ENCODE peak calls at places on chromosome 4, in five cellular contexts. One of them, this sample, is unnamed.

GRCh38 chr4:89988268-89988667 is 93.6 kb downstream of the MMRN1 start:
- DNase-seq in tibial nerve: no peak
- DNase-seq in endothelial cell: no peak
- DNase-seq in suprapubic skin: no peak
- DNase-seq in fibroblast of the aortic adventitia: no peak
- DNase-seq in this sample: no peak

GRCh38 chr4:21470531-21470930 is 478.0 kb downstream of the KCNIP4 start:
- DNase-seq in tibial nerve: no peak
- DNase-seq in endothelial cell: no peak
- DNase-seq in suprapubic skin: no peak
- DNase-seq in fibroblast of the aortic adventitia: peak; percentile 5
- DNase-seq in this sample: no peak

GRCh38 chr4:71236226-71236625 is 102.6 kb upstream of the SLC4A4 start:
- DNase-seq in tibial nerve: no peak
- DNase-seq in endothelial cell: no peak
- DNase-seq in suprapubic skin: no peak
- DNase-seq in fibroblast of the aortic adventitia: no peak
- DNase-seq in this sample: no peak

GRCh38 chr4:703336-704197 is 2.1 kb upstream of the PCGF3 start:
- DNase-seq in tibial nerve: no peak
- DNase-seq in endothelial cell: no peak
- DNase-seq in suprapubic skin: no peak
- DNase-seq in fibroblast of the aortic adventitia: no peak
- DNase-seq in this sample: no peak

GRCh38 chr4:163415668-163416067 is 57.9 kb downstream of the TKTL2 start:
- DNase-seq in tibial nerve: no peak
- DNase-seq in endothelial cell: no peak
- DNase-seq in suprapubic skin: no peak
- DNase-seq in fibroblast of the aortic adventitia: no peak
- DNase-seq in this sample: no peak

GRCh38 chr4:186845137-186845842 is 121.6 kb upstream of the FAT1 start:
- DNase-seq in tibial nerve: no peak
- DNase-seq in endothelial cell: no peak
- DNase-seq in suprapubic skin: no peak
- DNase-seq in fibroblast of the aortic adventitia: peak; percentile 80
- DNase-seq in this sample: no peak

GRCh38 chr4:106340774-106341173 is 24.4 kb downstream of the AIMP1 start:
- DNase-seq in tibial nerve: no peak
- DNase-seq in endothelial cell: no peak
- DNase-seq in suprapubic skin: no peak
- DNase-seq in fibroblast of the aortic adventitia: no peak
- DNase-seq in this sample: no peak

GRCh38 chr4:64539234-64539849 is 130.1 kb upstream of the TECRL start:
- DNase-seq in tibial nerve: no peak
- DNase-seq in endothelial cell: peak; percentile 64
- DNase-seq in suprapubic skin: no peak
- DNase-seq in fibroblast of the aortic adventitia: peak; percentile 58
- DNase-seq in this sample: no peak

GRCh38 chr4:3867403-3868100 is 101.4 kb downstream of the ADRA2C start:
- DNase-seq in tibial nerve: no peak
- DNase-seq in endothelial cell: no peak
- DNase-seq in suprapubic skin: no peak
- DNase-seq in fibroblast of the aortic adventitia: no peak
- DNase-seq in this sample: no peak

GRCh38 chr4:92359481-92359880 is 55.7 kb downstream of the GRID2 start:
- DNase-seq in tibial nerve: no peak
- DNase-seq in endothelial cell: no peak
- DNase-seq in suprapubic skin: no peak
- DNase-seq in fibroblast of the aortic adventitia: no peak
- DNase-seq in this sample: no peak

DNA sequence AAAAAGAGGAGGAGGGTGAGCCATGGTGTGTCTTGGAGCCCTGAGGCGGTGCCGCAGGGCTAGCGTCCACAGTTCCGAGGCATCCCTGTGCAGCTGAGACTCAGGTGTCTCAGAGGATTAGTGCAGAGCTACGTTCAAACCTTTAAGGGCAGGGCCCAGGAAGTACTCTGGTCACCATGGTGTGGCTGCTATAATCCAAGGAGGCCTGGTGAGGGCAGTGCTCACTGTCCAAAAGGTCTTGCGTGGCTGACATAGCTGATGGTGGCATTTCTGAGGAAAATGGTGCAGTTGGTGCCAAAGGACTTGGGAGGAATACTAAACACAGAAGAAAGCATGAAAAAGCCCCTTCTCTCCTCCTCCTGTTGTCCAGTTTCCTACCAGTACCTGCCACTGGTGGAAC is 146.9 kb downstream of the DCHS2 start:
- DNase-seq in tibial nerve: no peak
- DNase-seq in endothelial cell: no peak
- DNase-seq in suprapubic skin: no peak
- DNase-seq in fibroblast of the aortic adventitia: no peak
- DNase-seq in this sample: no peak
- TF ChIP-seq CTCF in tibial nerve: no peak
- TF ChIP-seq CTCF in endothelial cell: no peak
- TF ChIP-seq CTCF in suprapubic skin: no peak
- TF ChIP-seq CTCF in fibroblast of the aortic adventitia: no peak
- TF ChIP-seq CTCF in this sample: no peak

GRCh38 chr4:140014284-140014683 is 139.7 kb downstream of the MAML3 start:
- DNase-seq in tibial nerve: no peak
- DNase-seq in endothelial cell: no peak
- DNase-seq in suprapubic skin: no peak
- DNase-seq in fibroblast of the aortic adventitia: no peak
- DNase-seq in this sample: no peak

GRCh38 chr4:140013088-140013487 is 140.9 kb downstream of the MAML3 start:
- DNase-seq in tibial nerve: no peak
- DNase-seq in endothelial cell: no peak
- DNase-seq in suprapubic skin: no peak
- DNase-seq in fibroblast of the aortic adventitia: no peak
- DNase-seq in this sample: no peak

DNA sequence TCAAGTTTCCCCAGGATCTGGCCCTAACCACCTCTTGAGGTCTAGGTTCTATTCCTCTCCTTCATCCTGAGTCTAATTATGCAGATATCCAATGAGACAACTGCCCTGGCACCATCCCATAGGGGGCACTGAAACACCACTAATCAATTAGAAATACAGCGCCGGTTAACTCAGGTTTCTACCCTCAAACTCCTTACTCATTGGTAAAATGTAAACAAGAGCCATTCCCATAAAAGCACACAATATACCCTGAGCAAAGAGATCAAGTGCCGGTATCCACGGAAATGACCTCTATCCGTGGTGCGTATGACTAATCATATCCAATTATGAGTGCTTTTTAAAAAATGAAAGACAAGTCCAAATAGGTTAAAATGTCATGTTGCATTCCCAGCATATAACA is 141.3 kb downstream of the MAML3 start:
- DNase-seq in tibial nerve: peak; percentile 41
- DNase-seq in endothelial cell: peak; percentile 56
- DNase-seq in suprapubic skin: no peak
- DNase-seq in fibroblast of the aortic adventitia: peak; percentile 70
- DNase-seq in this sample: no peak
- TF ChIP-seq CTCF in tibial nerve: peak; percentile 38
- TF ChIP-seq CTCF in endothelial cell: peak; percentile 40
- TF ChIP-seq CTCF in suprapubic skin: peak; percentile 23
- TF ChIP-seq CTCF in fibroblast of the aortic adventitia: peak; percentile 53
- TF ChIP-seq CTCF in this sample: peak; percentile 26

DNA sequence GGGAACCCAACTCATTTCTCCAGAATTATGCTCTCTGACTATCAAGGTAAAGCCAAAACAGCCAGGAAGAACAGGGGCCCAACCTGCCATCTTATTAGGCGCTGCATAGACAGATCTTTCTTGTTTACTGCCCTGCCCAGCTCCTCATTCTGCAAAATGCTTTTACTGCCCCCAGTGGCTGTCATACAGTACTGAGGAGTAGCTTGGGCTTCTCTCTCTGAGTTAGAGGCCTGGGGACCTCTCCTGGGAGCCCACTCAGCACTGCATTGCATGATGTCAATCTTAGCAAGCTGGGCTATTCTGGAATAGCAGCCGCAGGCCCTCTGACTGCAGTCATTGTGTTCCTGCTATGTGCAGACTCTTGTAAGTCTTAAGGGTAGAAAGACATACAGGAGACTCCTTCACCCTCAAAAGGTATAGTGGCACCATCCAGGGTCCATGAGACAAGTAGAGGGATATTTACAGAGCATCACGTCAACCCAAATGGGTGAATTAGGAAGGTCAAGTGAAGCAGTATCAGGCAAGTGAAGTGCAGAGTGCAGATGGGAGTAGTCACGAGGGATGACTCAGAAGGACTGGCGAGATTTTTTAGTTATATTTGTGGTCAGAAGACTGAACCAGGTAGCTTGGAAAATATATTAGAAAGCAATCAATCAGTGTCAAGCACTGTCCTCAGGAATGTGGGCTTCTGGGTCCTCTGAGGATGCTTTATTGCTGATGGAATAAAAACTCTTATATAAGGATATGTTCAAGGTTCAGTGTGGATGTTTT is 294.1 kb upstream of the SFRP2 start:
- DNase-seq in tibial nerve: no peak
- DNase-seq in endothelial cell: peak; percentile 9
- DNase-seq in suprapubic skin: no peak
- DNase-seq in fibroblast of the aortic adventitia: no peak
- DNase-seq in this sample: no peak
- TF ChIP-seq CTCF in tibial nerve: no peak
- TF ChIP-seq CTCF in endothelial cell: peak; percentile 39
- TF ChIP-seq CTCF in suprapubic skin: no peak
- TF ChIP-seq CTCF in fibroblast of the aortic adventitia: peak; percentile 25
- TF ChIP-seq CTCF in this sample: peak; percentile 29

DNA sequence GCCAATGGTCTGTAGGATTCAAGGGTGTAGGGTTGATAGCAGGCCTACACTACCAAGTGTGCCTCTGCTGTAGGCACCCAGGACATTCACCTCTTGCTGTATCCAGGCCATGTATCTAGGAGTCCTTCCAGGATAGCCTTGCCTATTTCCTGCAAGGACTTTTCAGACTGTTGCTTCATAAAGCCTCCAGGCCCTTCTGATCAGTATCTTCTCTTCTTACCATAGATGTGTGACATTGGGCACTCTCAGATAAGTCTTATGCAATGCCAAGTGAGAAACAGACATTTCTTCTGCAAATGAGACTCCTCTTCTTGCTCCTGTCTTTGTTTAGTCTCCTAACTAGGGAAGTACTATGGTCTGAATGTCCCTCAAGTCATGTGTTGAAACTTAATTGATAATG is 386.9 kb downstream of the ANKRD50 start:
- DNase-seq in tibial nerve: no peak
- DNase-seq in endothelial cell: no peak
- DNase-seq in suprapubic skin: no peak
- DNase-seq in fibroblast of the aortic adventitia: no peak
- DNase-seq in this sample: no peak
- TF ChIP-seq CTCF in tibial nerve: no peak
- TF ChIP-seq CTCF in endothelial cell: no peak
- TF ChIP-seq CTCF in suprapubic skin: no peak
- TF ChIP-seq CTCF in fibroblast of the aortic adventitia: no peak
- TF ChIP-seq CTCF in this sample: no peak